ENCODE peak calls at places on chromosome 10, in nine cellular contexts. A is RWPE2, R is A549, I is fibroblast of pulmonary artery, D is suprapubic skin, P is AG04450, K is lung, O is foreskin fibroblast, W is pancreas. X is an unnamed sample.

GRCh38 chr10:58733436-58733835 is 220.8 kb downstream of the BICC1 start:
- DNase-seq in A (no peak), R (no peak), I (no peak), D (no peak), P (no peak), K (no peak), O (no peak), W (no peak), X (no peak)

GRCh38 chr10:98563811-98564210 is 117.1 kb upstream of the HPS1 start:
- DNase-seq in A (no peak), R (no peak), I (no peak), D (no peak), P (no peak), K (no peak), O (no peak), W (no peak), X (no peak)

GRCh38 chr10:11782793-11783557 is 40.2 kb upstream of the PROSER2 start:
- DNase-seq in A (no peak), R (peak; percentile 63), I (peak; percentile 74), D (no peak), P (peak; percentile 32), K (no peak), O (peak; percentile 25), W (no peak), X (peak; percentile 25)

GRCh38 chr10:8776926-8777625 is 722.6 kb downstream of the GATA3 start:
- DNase-seq in A (no peak), R (no peak), I (no peak), D (no peak), P (no peak), K (no peak), O (no peak), W (no peak), X (no peak)

GRCh38 chr10:103495321-103495720 is 1.8 kb downstream of the NEURL1 start:
- DNase-seq in A (no peak), R (no peak), I (no peak), D (no peak), P (no peak), K (no peak), O (no peak), W (no peak), X (no peak)

GRCh38 chr10:35271086-35271834 is 65.0 kb upstream of the CCNY start:
- DNase-seq in A (no peak), R (no peak), I (no peak), D (no peak), P (no peak), K (no peak), O (no peak), W (no peak), X (no peak)

GRCh38 chr10:19461588-19461987 is 354.6 kb upstream of the PLXDC2 start:
- DNase-seq in A (no peak), R (no peak), I (no peak), D (no peak), P (no peak), K (no peak), O (no peak), W (no peak), X (no peak)

GRCh38 chr10:970311-971149 is 17.7 kb upstream of the GTPBP4 start:
- DNase-seq in A (no peak), R (no peak), I (no peak), D (no peak), P (no peak), K (peak; percentile 81), O (peak; percentile 54), W (no peak), X (no peak)

GRCh38 chr10:22931948-22932347 is 4.1 kb downstream of the ARMC3 start:
- DNase-seq in A (no peak), R (no peak), I (peak; percentile 42), D (no peak), P (no peak), K (no peak), O (peak; percentile 37), W (no peak), X (peak; percentile 11)

GRCh38 chr10:127945335-127945734 is 38.4 kb downstream of the PTPRE start:
- DNase-seq in A (peak; percentile 79), R (no peak), I (peak; percentile 67), D (no peak), P (no peak), K (peak; percentile 44), O (no peak), W (no peak), X (peak; percentile 4)

GRCh38 chr10:97574374-97575100 is 2.0 kb downstream of the ANKRD2 start:
- DNase-seq in A (peak; percentile 95), R (peak; percentile 98), I (peak; percentile 72), D (no peak), P (no peak), K (peak; percentile 80), O (peak; percentile 85), W (peak; percentile 84), X (no peak)

GRCh38 chr10:59007307-59008025 is 169.0 kb upstream of the PHYHIPL start:
- DNase-seq in A (no peak), R (peak; percentile 47), I (no peak), D (no peak), P (no peak), K (no peak), O (no peak), W (no peak), X (no peak)

GRCh38 chr10:7408494-7409044 is 2.3 kb downstream of the SFMBT2 start:
- DNase-seq in A (peak; percentile 52), R (peak; percentile 68), I (peak; percentile 42), D (peak; percentile 80), P (no peak), K (peak; percentile 39), O (peak; percentile 51), W (peak; percentile 76), X (no peak)

GRCh38 chr10:1133495-1134045 is 77.4 kb downstream of the WDR37 start:
- DNase-seq in A (no peak), R (no peak), I (no peak), D (no peak), P (no peak), K (no peak), O (no peak), W (no peak), X (no peak)

GRCh38 chr10:71740069-71740468 is 20.5 kb upstream of the C10orf105 start:
- DNase-seq in A (no peak), R (no peak), I (peak; percentile 51), D (no peak), P (peak; percentile 63), K (no peak), O (peak; percentile 64), W (no peak), X (no peak)

DNA sequence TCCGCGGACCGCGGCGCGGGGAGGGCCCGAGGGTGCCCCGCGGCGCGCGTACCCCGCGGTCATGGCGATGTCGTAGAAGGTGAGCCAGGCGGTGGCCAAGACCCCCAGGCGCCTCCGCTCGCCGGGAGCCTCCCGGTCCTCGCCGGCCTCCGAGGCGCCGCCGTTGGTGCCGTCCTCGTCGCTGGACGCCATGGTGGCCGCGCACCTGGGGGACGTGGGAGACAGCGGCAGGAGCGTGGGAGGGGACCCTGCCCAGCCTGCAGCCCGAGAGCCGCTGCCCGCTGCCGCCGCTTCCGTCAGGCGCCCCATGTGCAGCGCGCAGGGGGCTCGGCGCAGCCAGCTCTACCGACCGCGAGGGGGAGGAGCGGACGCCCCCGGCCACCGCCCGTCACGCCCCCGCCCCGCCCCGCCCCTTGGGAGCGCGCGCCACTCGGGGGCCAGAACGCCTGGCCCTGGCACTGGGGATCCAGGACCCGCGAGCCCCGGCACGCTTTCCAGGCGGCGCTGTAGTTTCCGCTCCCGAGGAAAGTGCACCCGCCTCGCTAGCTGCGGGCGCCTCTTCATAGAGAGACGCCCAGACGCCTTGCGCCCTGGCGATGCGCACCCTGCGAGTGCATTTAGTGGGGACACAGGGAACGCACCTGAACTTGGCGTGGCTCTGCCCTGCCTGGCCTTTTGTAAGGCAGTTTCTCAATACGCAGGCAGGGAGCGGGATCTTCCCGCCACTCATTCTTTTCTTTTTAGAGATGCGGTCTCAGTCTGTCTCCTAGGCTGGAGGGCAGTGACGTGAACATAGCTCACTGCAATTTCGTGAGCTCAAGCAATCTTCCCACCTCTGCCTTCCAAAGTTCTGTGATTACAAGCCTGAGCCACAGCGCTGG is at the start of gene HACD1:
- DNase-seq in A (peak; percentile 79), R (peak; percentile 82), I (peak; percentile 58), D (peak; percentile 80), P (peak; percentile 8), K (peak; percentile 81), O (peak; percentile 55), W (peak; percentile 79), X (no peak)
- TF ChIP-seq CTCF in A (peak; percentile 44), R (peak; percentile 47), I (no peak), D (peak; percentile 19), P (peak; percentile 37), K (no peak), O (no peak), W (no peak), X (no peak)

DNA sequence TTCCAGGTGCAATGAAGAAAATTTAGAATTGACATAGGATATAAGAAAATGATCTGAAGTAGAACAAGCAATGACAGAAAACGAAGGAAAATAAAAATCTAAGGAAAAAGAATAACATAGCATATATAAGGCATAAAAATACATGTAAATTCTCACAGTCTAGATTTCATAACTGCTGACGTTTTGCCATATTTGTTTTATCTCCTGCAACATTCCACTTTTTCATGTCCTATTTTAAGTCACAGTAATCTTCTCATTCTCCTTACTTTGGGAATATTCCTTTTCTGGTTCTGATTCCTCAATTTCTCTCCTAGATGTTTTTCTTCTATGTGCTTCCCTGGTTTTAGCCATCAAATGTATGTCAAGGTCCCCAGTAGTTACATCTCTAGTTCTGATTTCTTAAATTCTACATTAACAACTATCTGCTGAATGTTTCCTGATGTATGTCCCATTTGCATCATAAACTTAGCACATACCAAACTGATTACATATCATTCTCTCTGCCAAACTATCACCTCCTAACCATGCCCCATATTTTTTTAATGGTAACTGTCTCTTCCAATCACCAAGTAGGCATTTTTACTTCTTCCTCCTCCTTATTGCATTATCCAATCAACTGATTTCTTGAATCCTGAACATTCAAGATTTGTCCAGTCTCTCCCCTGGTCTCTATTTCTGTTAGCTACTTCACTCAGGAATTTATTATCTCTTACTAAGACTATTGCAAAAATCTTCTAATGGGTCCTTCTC is 171.4 kb downstream of the DNAJC1 start:
- DNase-seq in A (no peak), R (no peak), I (peak; percentile 65), D (no peak), P (no peak), K (no peak), O (peak; percentile 19), W (no peak), X (no peak)
- H3K4me3 ChIP-seq in A (no peak overlapping the region), R (no peak overlapping the region), I (no peak overlapping the region), D (no peak overlapping the region), P (no peak overlapping the region), K (no peak overlapping the region), O (no peak overlapping the region), W (no peak overlapping the region), X (no peak overlapping the region)

GRCh38 chr10:91635401-91636400 is 2.8 kb upstream of the PPP1R3C start:
- DNase-seq in A (no peak), R (peak; percentile 84), I (peak; percentile 89), D (no peak), P (no peak), K (peak; percentile 69), O (peak; percentile 74), W (no peak), X (peak; percentile 77)
- TF ChIP-seq CTCF in A (peak; percentile 77), R (peak; percentile 76), I (peak; percentile 92), D (peak; percentile 60), P (peak; percentile 82), K (peak; percentile 71), O (peak; percentile 76), W (peak; percentile 50), X (peak; percentile 77)

DNA sequence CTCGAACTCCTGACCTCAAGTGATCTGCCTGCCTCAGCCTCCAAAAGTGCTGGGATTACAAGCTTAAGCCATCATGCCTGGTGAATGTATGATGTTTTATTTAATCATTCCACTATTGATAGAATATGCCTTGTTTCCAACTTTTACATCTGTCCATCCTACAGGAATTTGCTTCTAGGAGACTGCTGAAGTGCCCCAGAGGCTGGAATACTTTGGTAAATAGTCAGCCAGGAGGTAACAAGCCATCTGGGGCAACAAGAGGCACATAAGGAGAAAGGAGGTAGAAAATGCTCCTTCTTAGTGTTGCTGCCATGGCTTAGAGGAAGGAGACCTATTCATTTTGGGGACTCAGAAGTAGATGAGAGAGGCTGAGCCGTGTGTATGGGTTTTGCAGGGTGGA is 14.8 kb downstream of the PLCE1 start:
- DNase-seq in A (no peak), R (no peak), I (no peak), D (no peak), P (no peak), K (no peak), O (no peak), W (no peak), X (no peak)
- H3K4me3 ChIP-seq in A (no peak overlapping the region), R (no peak overlapping the region), I (no peak overlapping the region), D (no peak overlapping the region), P (no peak overlapping the region), K (no peak overlapping the region), O (no peak overlapping the region), W (no peak overlapping the region), X (no peak overlapping the region)